ENCODE peak calls at places on chromosome 16, in four cellular contexts. One of them, this sample, is unnamed.
A peak's percentile ranks its signal among the peaks of the same experiment; 100 is the strongest.

GRCh38 chr16:57262841-57263584 is 18.0 kb downstream of the ARL2BP start:
- DNase-seq in mammary epithelial cell: peak; percentile 35
- DNase-seq in CD4-positive, alpha-beta T cell: no peak
- DNase-seq in PC-9: no peak
- DNase-seq in this sample: no peak

GRCh38 chr16:1543085-1543896 is 9.8 kb downstream of the TMEM204 start:
- DNase-seq in mammary epithelial cell: peak; percentile 27
- DNase-seq in CD4-positive, alpha-beta T cell: no peak
- DNase-seq in PC-9: peak; percentile 48
- DNase-seq in this sample: no peak

GRCh38 chr16:7013990-7014389 is 318.7 kb upstream of the RBFOX1 start:
- DNase-seq in mammary epithelial cell: no peak
- DNase-seq in CD4-positive, alpha-beta T cell: no peak
- DNase-seq in PC-9: no peak
- DNase-seq in this sample: no peak

GRCh38 chr16:726438-727290 is at the start of the genes CCDC78 and HAGHL:
- DNase-seq in mammary epithelial cell: no peak
- DNase-seq in CD4-positive, alpha-beta T cell: no peak
- DNase-seq in PC-9: peak; percentile 36
- DNase-seq in this sample: peak; percentile 42

GRCh38 chr16:49515016-49515415 is 141.4 kb downstream of the C16orf78 start:
- DNase-seq in mammary epithelial cell: no peak
- DNase-seq in CD4-positive, alpha-beta T cell: no peak
- DNase-seq in PC-9: no peak
- DNase-seq in this sample: no peak

GRCh38 chr16:73000020-73000906 is 47.7 kb downstream of the ZFHX3 start:
- DNase-seq in mammary epithelial cell: peak; percentile 75
- DNase-seq in CD4-positive, alpha-beta T cell: no peak
- DNase-seq in PC-9: no peak
- DNase-seq in this sample: no peak

GRCh38 chr16:82732461-82732860 is 105.7 kb downstream of the CDH13 start:
- DNase-seq in mammary epithelial cell: no peak
- DNase-seq in CD4-positive, alpha-beta T cell: no peak
- DNase-seq in PC-9: no peak
- DNase-seq in this sample: no peak

GRCh38 chr16:23031508-23032098 is 117.6 kb downstream of the USP31 start:
- DNase-seq in mammary epithelial cell: no peak
- DNase-seq in CD4-positive, alpha-beta T cell: no peak
- DNase-seq in PC-9: no peak
- DNase-seq in this sample: no peak

GRCh38 chr16:19014456-19014855 is 30.7 kb downstream of the TMC7 start:
- DNase-seq in mammary epithelial cell: no peak
- DNase-seq in CD4-positive, alpha-beta T cell: no peak
- DNase-seq in PC-9: no peak
- DNase-seq in this sample: no peak

GRCh38 chr16:85553436-85554113 is 59.5 kb upstream of the GSE1 start:
- DNase-seq in mammary epithelial cell: peak; percentile 41
- DNase-seq in CD4-positive, alpha-beta T cell: no peak
- DNase-seq in PC-9: peak; percentile 69
- DNase-seq in this sample: peak; percentile 61

GRCh38 chr16:85634747-85635544 is 21.8 kb downstream of the GSE1 start:
- DNase-seq in mammary epithelial cell: no peak
- DNase-seq in CD4-positive, alpha-beta T cell: no peak
- DNase-seq in PC-9: no peak
- DNase-seq in this sample: no peak

GRCh38 chr16:9077001-9077809 is 14.2 kb upstream of the HAPSTR1 start:
- DNase-seq in mammary epithelial cell: peak; percentile 84
- DNase-seq in CD4-positive, alpha-beta T cell: no peak
- DNase-seq in PC-9: peak; percentile 78
- DNase-seq in this sample: no peak

GRCh38 chr16:66521951-66522771 is 27.8 kb downstream of the TK2 start:
- DNase-seq in mammary epithelial cell: peak; percentile 100
- DNase-seq in CD4-positive, alpha-beta T cell: peak; percentile 41
- DNase-seq in PC-9: peak; percentile 98
- DNase-seq in this sample: peak; percentile 62

GRCh38 chr16:23296994-23297393 is 5.1 kb upstream of the SCNN1B start:
- DNase-seq in mammary epithelial cell: no peak
- DNase-seq in CD4-positive, alpha-beta T cell: no peak
- DNase-seq in PC-9: peak; percentile 86
- DNase-seq in this sample: no peak

GRCh38 chr16:50272687-50273381 is 6.5 kb downstream of the ADCY7 start:
- DNase-seq in mammary epithelial cell: no peak
- DNase-seq in CD4-positive, alpha-beta T cell: no peak
- DNase-seq in PC-9: no peak
- DNase-seq in this sample: no peak

GRCh38 chr16:57761957-57762356 is 26.4 kb downstream of the KATNB1 start:
- DNase-seq in mammary epithelial cell: no peak
- DNase-seq in CD4-positive, alpha-beta T cell: no peak
- DNase-seq in PC-9: no peak
- DNase-seq in this sample: no peak

GRCh38 chr16:64440421-64440831 is 681.4 kb downstream of the CDH11 start:
- DNase-seq in mammary epithelial cell: peak; percentile 47
- DNase-seq in CD4-positive, alpha-beta T cell: no peak
- DNase-seq in PC-9: peak; percentile 51
- DNase-seq in this sample: no peak

GRCh38 chr16:27439273-27440018 is 37.5 kb downstream of the IL21R start:
- DNase-seq in mammary epithelial cell: no peak
- DNase-seq in CD4-positive, alpha-beta T cell: no peak
- DNase-seq in PC-9: no peak
- DNase-seq in this sample: peak; percentile 16

GRCh38 chr16:66429290-66429962 is 2.3 kb downstream of the BEAN1 start:
- DNase-seq in mammary epithelial cell: no peak
- DNase-seq in CD4-positive, alpha-beta T cell: no peak
- DNase-seq in PC-9: no peak
- DNase-seq in this sample: no peak

GRCh38 chr16:30084096-30084815 is 7.5 kb downstream of the TBX6 start:
- DNase-seq in mammary epithelial cell: no peak
- DNase-seq in CD4-positive, alpha-beta T cell: no peak
- DNase-seq in PC-9: no peak
- DNase-seq in this sample: no peak

GRCh38 chr16:18853694-18854093 is 52.3 kb upstream of the ARL6IP1 start:
- DNase-seq in mammary epithelial cell: peak; percentile 19
- DNase-seq in CD4-positive, alpha-beta T cell: no peak
- DNase-seq in PC-9: no peak
- DNase-seq in this sample: no peak

GRCh38 chr16:27364493-27365141 is 37.4 kb upstream of the IL21R start:
- DNase-seq in mammary epithelial cell: peak; percentile 81
- DNase-seq in CD4-positive, alpha-beta T cell: no peak
- DNase-seq in PC-9: peak; percentile 86
- DNase-seq in this sample: no peak

GRCh38 chr16:3780570-3780969 is 63.2 kb upstream of the TRAP1 start:
- DNase-seq in mammary epithelial cell: peak; percentile 22
- DNase-seq in CD4-positive, alpha-beta T cell: no peak
- DNase-seq in PC-9: no peak
- DNase-seq in this sample: no peak

GRCh38 chr16:15639061-15639568 is 3.8 kb downstream of the MARF1 start:
- DNase-seq in mammary epithelial cell: no peak
- DNase-seq in CD4-positive, alpha-beta T cell: no peak
- DNase-seq in PC-9: no peak
- DNase-seq in this sample: no peak

GRCh38 chr16:49179714-49180330 is 101.8 kb downstream of the CBLN1 start:
- DNase-seq in mammary epithelial cell: no peak
- DNase-seq in CD4-positive, alpha-beta T cell: no peak
- DNase-seq in PC-9: no peak
- DNase-seq in this sample: no peak

GRCh38 chr16:85591381-85591780 is 21.7 kb upstream of the GSE1 start:
- DNase-seq in mammary epithelial cell: no peak
- DNase-seq in CD4-positive, alpha-beta T cell: no peak
- DNase-seq in PC-9: no peak
- DNase-seq in this sample: no peak

GRCh38 chr16:9364721-9365693 is 273.6 kb downstream of the HAPSTR1 start:
- DNase-seq in mammary epithelial cell: no peak
- DNase-seq in CD4-positive, alpha-beta T cell: no peak
- DNase-seq in PC-9: no peak
- DNase-seq in this sample: no peak

GRCh38 chr16:48906076-48906475 is 296.1 kb upstream of the N4BP1 start:
- DNase-seq in mammary epithelial cell: no peak
- DNase-seq in CD4-positive, alpha-beta T cell: no peak
- DNase-seq in PC-9: no peak
- DNase-seq in this sample: no peak

GRCh38 chr16:26598989-26599785 is 467.5 kb upstream of the C16orf82 start:
- DNase-seq in mammary epithelial cell: no peak
- DNase-seq in CD4-positive, alpha-beta T cell: no peak
- DNase-seq in PC-9: no peak
- DNase-seq in this sample: no peak

GRCh38 chr16:3118204-3118790 is 5.9 kb downstream of the ZNF205 start:
- DNase-seq in mammary epithelial cell: peak; percentile 68
- DNase-seq in CD4-positive, alpha-beta T cell: no peak
- DNase-seq in PC-9: no peak
- DNase-seq in this sample: no peak

GRCh38 chr16:4175849-4176248 is 59.6 kb upstream of the ADCY9 start:
- DNase-seq in mammary epithelial cell: no peak
- DNase-seq in CD4-positive, alpha-beta T cell: no peak
- DNase-seq in PC-9: no peak
- DNase-seq in this sample: no peak

GRCh38 chr16:81885976-81886586 is 107.0 kb downstream of the PLCG2 start:
- DNase-seq in mammary epithelial cell: no peak
- DNase-seq in CD4-positive, alpha-beta T cell: no peak
- DNase-seq in PC-9: no peak
- DNase-seq in this sample: no peak

GRCh38 chr16:30724641-30725464 is 23.4 kb upstream of the PHKG2 start:
- DNase-seq in mammary epithelial cell: no peak
- DNase-seq in CD4-positive, alpha-beta T cell: no peak
- DNase-seq in PC-9: no peak
- DNase-seq in this sample: no peak

GRCh38 chr16:14289692-14290340 is 218.7 kb downstream of the MRTFB start:
- DNase-seq in mammary epithelial cell: no peak
- DNase-seq in CD4-positive, alpha-beta T cell: no peak
- DNase-seq in PC-9: peak; percentile 51
- DNase-seq in this sample: no peak
- TF ChIP-seq CTCF in mammary epithelial cell: peak; percentile 52
- TF ChIP-seq CTCF in CD4-positive, alpha-beta T cell: peak; percentile 34
- TF ChIP-seq CTCF in PC-9: peak; percentile 78
- TF ChIP-seq CTCF in this sample: no peak

GRCh38 chr16:46482895-46483294 is 138.3 kb downstream of the SHCBP1 start:
- DNase-seq in mammary epithelial cell: no peak
- DNase-seq in CD4-positive, alpha-beta T cell: no peak
- DNase-seq in PC-9: no peak
- DNase-seq in this sample: no peak
- TF ChIP-seq CTCF in mammary epithelial cell: no peak
- TF ChIP-seq CTCF in CD4-positive, alpha-beta T cell: no peak
- TF ChIP-seq CTCF in PC-9: peak; percentile 37
- TF ChIP-seq CTCF in this sample: no peak

GRCh38 chr16:12544477-12545291 is 259.0 kb downstream of the CPPED1 start:
- DNase-seq in mammary epithelial cell: no peak
- DNase-seq in CD4-positive, alpha-beta T cell: no peak
- DNase-seq in PC-9: no peak
- DNase-seq in this sample: no peak
- TF ChIP-seq CTCF in mammary epithelial cell: no peak
- TF ChIP-seq CTCF in CD4-positive, alpha-beta T cell: no peak
- TF ChIP-seq CTCF in PC-9: no peak
- TF ChIP-seq CTCF in this sample: no peak

GRCh38 chr16:89159174-89159849 is 12.2 kb upstream of the CDH15 start:
- DNase-seq in mammary epithelial cell: no peak
- DNase-seq in CD4-positive, alpha-beta T cell: no peak
- DNase-seq in PC-9: no peak
- DNase-seq in this sample: no peak
- TF ChIP-seq CTCF in mammary epithelial cell: no peak
- TF ChIP-seq CTCF in CD4-positive, alpha-beta T cell: no peak
- TF ChIP-seq CTCF in PC-9: no peak
- TF ChIP-seq CTCF in this sample: no peak

DNA sequence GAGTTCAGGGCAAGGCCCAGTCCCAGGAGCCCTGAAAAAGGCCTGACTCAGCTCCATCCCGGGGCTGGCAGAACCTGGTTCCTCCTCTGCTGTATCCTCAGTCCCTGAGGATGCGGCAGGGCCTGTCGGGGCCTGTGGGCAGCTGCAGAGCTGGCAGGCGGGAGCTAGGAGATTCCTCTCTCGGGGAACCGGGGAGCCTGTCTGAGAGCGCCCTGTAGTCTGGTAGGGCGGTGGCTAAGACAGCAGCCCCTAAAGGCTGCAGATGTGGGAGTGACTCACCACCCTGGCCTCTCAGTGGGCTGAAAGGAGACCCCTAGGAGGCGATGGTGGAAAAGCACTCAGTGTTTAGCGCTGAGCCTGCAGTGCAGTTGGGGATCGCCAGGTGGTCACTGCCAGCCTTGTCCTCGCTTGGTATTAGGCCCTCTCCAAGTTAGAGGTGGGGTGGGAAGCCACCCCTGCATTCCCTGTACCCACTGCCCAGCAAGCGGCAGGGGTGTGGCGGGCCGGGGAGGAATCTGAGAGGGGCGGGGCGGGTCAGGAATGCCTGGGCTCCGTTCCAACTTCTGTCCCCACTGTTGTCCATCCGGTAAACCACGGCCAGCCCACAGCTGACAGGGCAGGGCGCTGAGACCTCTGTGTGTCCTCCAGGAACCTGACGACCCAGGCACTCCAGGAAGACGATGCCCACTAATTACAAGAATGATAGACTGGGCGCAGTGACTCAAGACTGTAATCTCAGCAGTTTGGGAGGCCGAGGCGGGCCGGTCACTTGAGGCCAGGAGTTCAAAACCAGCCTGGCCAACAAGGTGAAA is 29.5 kb upstream of the CDH1 start:
- DNase-seq in mammary epithelial cell: peak; percentile 97
- DNase-seq in CD4-positive, alpha-beta T cell: no peak
- DNase-seq in PC-9: peak; percentile 96
- DNase-seq in this sample: no peak
- TF ChIP-seq CTCF in mammary epithelial cell: peak; percentile 55
- TF ChIP-seq CTCF in CD4-positive, alpha-beta T cell: no peak
- TF ChIP-seq CTCF in PC-9: peak; percentile 69
- TF ChIP-seq CTCF in this sample: no peak

DNA sequence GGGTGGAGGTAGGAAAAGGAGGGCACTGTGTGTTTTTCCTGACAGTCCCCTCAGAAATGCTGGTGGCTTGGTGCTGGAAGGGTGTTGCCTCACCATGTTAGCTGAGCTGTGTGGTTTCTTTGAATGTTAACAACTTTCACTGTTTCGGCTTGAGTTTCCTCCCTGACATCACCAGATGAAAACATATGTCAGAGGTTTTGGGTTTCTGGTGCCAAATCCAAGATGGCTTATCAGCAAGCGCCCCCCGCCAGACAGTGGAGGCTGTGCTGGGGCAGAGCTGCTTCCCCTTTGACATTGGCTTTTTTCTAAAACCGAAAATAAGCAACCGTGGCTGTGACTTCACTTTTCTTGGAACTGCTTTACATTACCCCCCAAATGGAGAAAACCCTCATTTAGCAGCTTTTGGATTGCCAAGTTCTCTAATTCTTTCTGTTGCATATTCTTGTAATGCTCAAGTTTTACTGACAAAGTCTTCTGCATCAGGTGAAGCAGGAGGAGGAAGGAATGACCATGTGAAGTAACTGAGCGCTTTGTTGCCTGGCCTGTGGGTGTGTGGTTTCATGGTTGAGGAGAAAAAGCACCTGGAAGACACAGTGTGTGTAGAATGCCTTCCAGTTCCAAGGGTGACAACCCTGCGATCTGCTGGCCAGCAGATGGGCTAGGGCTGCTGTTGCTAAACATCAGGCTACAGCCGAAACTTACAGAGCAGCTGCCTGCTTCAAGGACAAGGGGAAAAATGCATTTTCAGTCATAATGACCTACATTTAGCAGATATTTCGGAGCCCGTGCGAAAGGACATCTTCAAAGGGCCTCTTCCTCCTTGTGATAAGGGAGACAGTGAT is 9.7 kb downstream of the RMI2 start:
- DNase-seq in mammary epithelial cell: no peak
- DNase-seq in CD4-positive, alpha-beta T cell: peak; percentile 45
- DNase-seq in PC-9: no peak
- DNase-seq in this sample: peak; percentile 40
- TF ChIP-seq CTCF in mammary epithelial cell: no peak
- TF ChIP-seq CTCF in CD4-positive, alpha-beta T cell: no peak
- TF ChIP-seq CTCF in PC-9: no peak
- TF ChIP-seq CTCF in this sample: no peak

GRCh38 chr16:88831838-88832237 is 20.1 kb upstream of the APRT start:
- DNase-seq in mammary epithelial cell: peak; percentile 54
- DNase-seq in CD4-positive, alpha-beta T cell: no peak
- DNase-seq in PC-9: no peak
- DNase-seq in this sample: no peak
- TF ChIP-seq CTCF in mammary epithelial cell: peak; percentile 44
- TF ChIP-seq CTCF in CD4-positive, alpha-beta T cell: no peak
- TF ChIP-seq CTCF in PC-9: no peak
- TF ChIP-seq CTCF in this sample: no peak

This sample was measured in activated B cell treated with CpG ODN at 0.5 μM for 24 hours.